ENCODE peak calls at places on chromosomes 13 and 19, in five cellular contexts. One of them, this sample, is unnamed.

GRCh38 chr13:78993792-78994191 is 334.8 kb upstream of the OBI1 start:
- DNase-seq in ovary: no peak
- DNase-seq in ascending aorta: no peak
- DNase-seq in Peyer's patch: no peak
- DNase-seq in GM23338: peak; percentile 19
- DNase-seq in this sample: no peak

GRCh38 chr13:72109863-72110262 is 242.9 kb upstream of the DACH1 start:
- DNase-seq in Peyer's patch: no peak
- DNase-seq in ascending aorta: no peak
- DNase-seq in ovary: no peak
- DNase-seq in GM23338: no peak
- DNase-seq in this sample: no peak

GRCh38 chr19:58296086-58296485 is 9.1 kb upstream of the ERVK3-1 start:
- DNase-seq in ascending aorta: no peak
- DNase-seq in Peyer's patch: no peak
- DNase-seq in ovary: no peak
- DNase-seq in GM23338: no peak
- DNase-seq in this sample: no peak

GRCh38 chr19:11421607-11422098 is 2.5 kb upstream of the RGL3 start:
- DNase-seq in Peyer's patch: no peak
- DNase-seq in ascending aorta: no peak
- DNase-seq in GM23338: peak; percentile 94
- DNase-seq in ovary: no peak
- DNase-seq in this sample: no peak

GRCh38 chr19:45780146-45780447 is 2.2 kb downstream of the DMPK start:
- DNase-seq in ovary: no peak
- DNase-seq in Peyer's patch: no peak
- DNase-seq in GM23338: no peak
- DNase-seq in ascending aorta: no peak
- DNase-seq in this sample: no peak

GRCh38 chr19:33401683-33402420 is 28.3 kb downstream of the CEBPG start:
- DNase-seq in ovary: peak; percentile 6
- DNase-seq in ascending aorta: no peak
- DNase-seq in GM23338: no peak
- DNase-seq in Peyer's patch: no peak
- DNase-seq in this sample: no peak

GRCh38 chr13:113897966-113898365 is 34.1 kb upstream of the GAS6 start:
- DNase-seq in Peyer's patch: no peak
- DNase-seq in ovary: no peak
- DNase-seq in GM23338: no peak
- DNase-seq in ascending aorta: no peak
- DNase-seq in this sample: no peak

GRCh38 chr13:114110091-114110829 is 22.2 kb downstream of the RASA3 start:
- DNase-seq in GM23338: peak; percentile 50
- DNase-seq in Peyer's patch: peak; percentile 82
- DNase-seq in ovary: no peak
- DNase-seq in ascending aorta: no peak
- DNase-seq in this sample: no peak

GRCh38 chr19:2050349-2050990 is 574 bp downstream of the MKNK2 start:
- DNase-seq in Peyer's patch: no peak
- DNase-seq in GM23338: no peak
- DNase-seq in ascending aorta: no peak
- DNase-seq in ovary: no peak
- DNase-seq in this sample: no peak

GRCh38 chr19:34999498-35000337 is at the start of gene GRAMD1A:
- DNase-seq in Peyer's patch: peak; percentile 84
- DNase-seq in ascending aorta: peak; percentile 84
- DNase-seq in GM23338: peak; percentile 90
- DNase-seq in ovary: peak; percentile 88
- DNase-seq in this sample: peak; percentile 65

GRCh38 chr19:10516671-10517286 is 468 bp downstream of the S1PR5 start:
- DNase-seq in Peyer's patch: no peak
- DNase-seq in GM23338: peak; percentile 44
- DNase-seq in ascending aorta: no peak
- DNase-seq in ovary: no peak
- DNase-seq in this sample: peak; percentile 3

GRCh38 chr19:29579308-29579910 is 26.7 kb upstream of the POP4 start:
- DNase-seq in ascending aorta: no peak
- DNase-seq in GM23338: no peak
- DNase-seq in ovary: no peak
- DNase-seq in Peyer's patch: no peak
- DNase-seq in this sample: no peak

GRCh38 chr19:29577662-29577963 is 28.5 kb upstream of the POP4 start:
- DNase-seq in ovary: no peak
- DNase-seq in GM23338: no peak
- DNase-seq in Peyer's patch: no peak
- DNase-seq in ascending aorta: no peak
- DNase-seq in this sample: no peak

GRCh38 chr19:29578349-29578748 is 27.7 kb upstream of the POP4 start:
- DNase-seq in Peyer's patch: no peak
- DNase-seq in GM23338: no peak
- DNase-seq in ascending aorta: no peak
- DNase-seq in ovary: no peak
- DNase-seq in this sample: no peak

GRCh38 chr19:29583196-29584006 is 22.7 kb upstream of the POP4 start:
- DNase-seq in Peyer's patch: no peak
- DNase-seq in GM23338: no peak
- DNase-seq in ovary: no peak
- DNase-seq in ascending aorta: no peak
- DNase-seq in this sample: no peak

DNA sequence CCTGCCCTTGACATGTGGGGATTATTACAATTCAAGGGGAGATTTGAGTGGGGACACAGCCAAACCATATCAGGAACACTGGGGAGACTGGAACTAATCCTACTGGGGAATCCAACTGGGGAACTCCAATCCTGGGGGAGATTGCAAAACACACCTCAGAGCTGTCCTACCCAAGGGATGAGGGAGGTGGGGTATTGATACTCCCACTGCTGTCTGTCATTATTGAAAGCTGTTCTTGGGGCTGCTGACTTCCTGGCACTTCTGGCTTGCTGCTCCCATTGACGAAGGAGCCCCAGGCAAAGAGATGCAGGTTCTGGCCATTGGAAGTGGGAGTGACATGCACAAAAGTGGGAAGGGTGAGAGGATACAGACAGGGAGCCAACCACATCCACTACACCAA is 24.7 kb upstream of the POP4 start:
- DNase-seq in ovary: no peak
- DNase-seq in ascending aorta: no peak
- DNase-seq in Peyer's patch: no peak
- DNase-seq in GM23338: no peak
- DNase-seq in this sample: no peak
- H3K4me3 ChIP-seq in ovary: no peak overlapping the region
- H3K4me3 ChIP-seq in ascending aorta: no peak overlapping the region
- H3K4me3 ChIP-seq in Peyer's patch: no peak overlapping the region
- H3K4me3 ChIP-seq in GM23338: no peak overlapping the region
- H3K4me3 ChIP-seq in this sample: no peak overlapping the region

GRCh38 chr19:30278882-30279254 is 93.3 kb upstream of the ZNF536 start:
- DNase-seq in Peyer's patch: no peak
- DNase-seq in ascending aorta: no peak
- DNase-seq in GM23338: no peak
- DNase-seq in ovary: no peak
- DNase-seq in this sample: no peak
- H3K27me3 ChIP-seq in Peyer's patch: no peaks in the 10 kb centered on the region
- H3K27me3 ChIP-seq in ascending aorta: no peaks in the 10 kb centered on the region
- H3K27me3 ChIP-seq in GM23338: no peaks in the 10 kb centered on the region
- H3K27me3 ChIP-seq in ovary: no peaks in the 10 kb centered on the region
- H3K27me3 ChIP-seq in this sample: no peaks in the 10 kb centered on the region

DNA sequence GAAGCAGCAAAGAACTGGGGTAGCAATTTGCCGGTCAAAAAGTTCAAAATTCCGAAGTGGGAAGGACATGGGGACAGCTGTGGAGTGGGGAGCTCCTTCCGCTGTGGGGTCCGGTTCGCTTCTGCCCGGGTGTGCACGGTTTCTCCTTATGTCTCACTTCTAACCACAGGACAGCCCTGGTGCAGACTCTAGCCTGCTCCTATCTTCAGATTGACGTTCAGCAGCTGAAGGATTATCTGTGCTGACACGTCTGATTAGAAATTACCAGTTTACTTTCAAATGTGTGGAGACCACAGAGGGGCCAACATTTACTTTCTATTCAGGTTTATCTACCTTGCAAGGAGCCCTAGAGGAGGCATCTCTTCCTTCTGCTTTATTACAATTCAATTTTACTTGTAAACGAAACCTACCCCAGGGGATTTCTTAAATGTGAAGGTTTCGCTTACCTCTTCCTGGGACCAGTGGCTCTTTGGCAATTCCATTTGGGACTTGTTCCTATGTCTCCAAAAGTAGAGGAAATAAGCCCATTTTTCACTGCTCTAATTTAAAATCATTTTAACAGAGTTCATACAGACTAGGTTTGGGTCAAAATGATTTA is 27.3 kb downstream of the LHFPL6 start:
- DNase-seq in Peyer's patch: no peak
- DNase-seq in ascending aorta: no peak
- DNase-seq in ovary: no peak
- DNase-seq in GM23338: no peak
- DNase-seq in this sample: no peak
- H3K4me3 ChIP-seq in Peyer's patch: no peak overlapping the region
- H3K4me3 ChIP-seq in ascending aorta: no peak overlapping the region
- H3K4me3 ChIP-seq in ovary: no peak overlapping the region
- H3K4me3 ChIP-seq in GM23338: no peak overlapping the region
- H3K4me3 ChIP-seq in this sample: no peak overlapping the region

GRCh38 chr19:5561559-5561958 is 6.2 kb downstream of the TINCR start:
- DNase-seq in ovary: no peak
- DNase-seq in Peyer's patch: no peak
- DNase-seq in ascending aorta: no peak
- DNase-seq in GM23338: no peak
- DNase-seq in this sample: no peak
- H3K27me3 ChIP-seq in ovary: no peaks in the 10 kb centered on the region
- H3K27me3 ChIP-seq in Peyer's patch: no peaks in the 10 kb centered on the region
- H3K27me3 ChIP-seq in ascending aorta: no peaks in the 10 kb centered on the region
- H3K27me3 ChIP-seq in GM23338: peaks cover 4% of the 10 kb centered on the region
- H3K27me3 ChIP-seq in this sample: peaks cover 14% of the 10 kb centered on the region

This sample was measured in brain microvascular endothelial cell.